ENCODE peak calls at places on chromosomes 6 and 20, in ten cellular contexts. F is non-pigmented ciliary epithelial cell, I is activated T-cell treated with anti-CD3 and anti-CD28 coated beads for 24 hours, E is mucosa of gallbladder, Y is hypothalamus, M is adrenal gland, N is GM23248, R is left cardiac atrium, C is NCI-H2029, V is endothelial cell. L is an unnamed sample.
A peak's percentile ranks its signal among the peaks of the same experiment; 100 is the strongest.

GRCh38 chr6:139433647-139434419 is 59.4 kb upstream of the CITED2 start:
- DNase-seq in F (no peak), I (no peak), E (no peak), Y (no peak), M (no peak), N (peak; percentile 53), R (no peak), C (peak; percentile 12), V (no peak), L (no peak)

GRCh38 chr6:20202070-20202658 is 10.1 kb downstream of the MBOAT1 start:
- DNase-seq in F (no peak), I (no peak), E (no peak), Y (no peak), M (no peak), N (peak; percentile 59), R (no peak), C (peak; percentile 87), V (no peak), L (peak; percentile 51)

GRCh38 chr6:55175078-55175777 is 913 bp downstream of the HCRTR2 start:
- DNase-seq in F (no peak), I (no peak), E (no peak), Y (no peak), M (no peak), N (no peak), R (no peak), C (no peak), V (no peak), L (peak; percentile 6)

GRCh38 chr6:54588176-54588575 is 258.4 kb upstream of the FAM83B start:
- DNase-seq in F (no peak), I (no peak), E (no peak), Y (no peak), M (no peak), N (no peak), R (no peak), C (no peak), V (no peak), L (no peak)

GRCh38 chr6:165717732-165718465 is 54.9 kb upstream of the PDE10A start:
- DNase-seq in F (peak; percentile 75), I (no peak), E (no peak), Y (no peak), M (no peak), N (no peak), R (no peak), C (no peak), V (no peak), L (no peak)

GRCh38 chr6:91660893-91661292 is 1074.0 kb upstream of the MAP3K7 start:
- DNase-seq in F (no peak), I (no peak), E (no peak), Y (no peak), M (no peak), N (no peak), R (no peak), C (no peak), V (no peak), L (no peak)

GRCh38 chr6:144063246-144063743 is 32.1 kb downstream of the SF3B5 start:
- DNase-seq in F (no peak), I (no peak), E (no peak), Y (no peak), M (no peak), N (peak; percentile 7), R (no peak), C (no peak), V (no peak), L (peak; percentile 74)

GRCh38 chr20:53214392-53214791 is 242.2 kb downstream of the TSHZ2 start:
- DNase-seq in F (no peak), I (no peak), E (no peak), Y (no peak), M (no peak), N (no peak), R (no peak), C (no peak), V (no peak), L (no peak)

GRCh38 chr20:50331469-50332251 is 141.0 kb downstream of the CEBPB start:
- DNase-seq in F (no peak), I (no peak), E (peak; percentile 62), Y (no peak), M (peak; percentile 17), N (no peak), R (no peak), C (no peak), V (no peak), L (no peak)

L was measured in NCI-H774.